ENCODE peak calls at places on chromosomes 6 and 20, in nine cellular contexts. I, C, X, R, G, F, A, S and L are unnamed samples.

GRCh38 chr6:113060664-113061063 is 713.5 kb downstream of the RFPL4B start:
- DNase-seq in G (no peak), S (no peak), X (no peak), I (no peak), R (no peak), C (no peak), A (no peak), F (no peak), L (no peak)

GRCh38 chr20:22619806-22620205 is 35.4 kb upstream of the FOXA2 start:
- DNase-seq in S (no peak), A (no peak), R (no peak), I (no peak), G (no peak), F (no peak), C (no peak), X (no peak), L (no peak)

GRCh38 chr6:47188588-47189021 is 121.1 kb downstream of the TNFRSF21 start:
- DNase-seq in G (no peak), A (peak), C (peak), F (peak), S (peak), I (peak), R (no peak), X (peak), L (peak)

GRCh38 chr6:63403725-63404124 is 83.9 kb upstream of the LGSN start:
- DNase-seq in X (peak), R (no peak), I (no peak), C (no peak), F (no peak), S (no peak), A (no peak), G (no peak), L (no peak)

GRCh38 chr6:127420558-127420957 is 38.6 kb downstream of the KIAA0408 start:
- DNase-seq in F (peak), S (peak), R (peak), C (peak), G (peak), X (peak), I (peak), A (peak), L (peak)

GRCh38 chr20:36408219-36408618 is 102.1 kb downstream of the DLGAP4 start:
- DNase-seq in X (peak), I (no peak), R (no peak), F (peak), A (peak), G (no peak), C (peak), S (peak), L (no peak)

GRCh38 chr6:37357288-37357687 is 3.5 kb downstream of the RNF8 start:
- DNase-seq in I (no peak), C (no peak), F (no peak), A (no peak), R (no peak), X (no peak), G (no peak), S (no peak), L (no peak)

GRCh38 chr6:126661646-126662045 is 321.7 kb downstream of the CENPW start:
- DNase-seq in I (peak), A (peak), X (peak), C (peak), G (no peak), R (no peak), S (peak), F (no peak), L (peak)

GRCh38 chr6:38352636-38353035 is 287.1 kb downstream of the BTBD9 start:
- DNase-seq in F (no peak), X (no peak), I (no peak), G (no peak), C (no peak), A (no peak), R (no peak), S (no peak), L (no peak)

GRCh38 chr6:22964334-22964733 is 395.0 kb downstream of the HDGFL1 start:
- DNase-seq in S (no peak), G (no peak), A (no peak), X (no peak), C (no peak), F (no peak), I (no peak), R (no peak), L (no peak)

GRCh38 chr20:22861231-22861980 is 173.7 kb upstream of the SSTR4 start:
- DNase-seq in F (no peak), R (no peak), G (no peak), A (no peak), I (no peak), C (peak), X (peak), S (peak), L (peak)

GRCh38 chr6:1701668-1702353 is 92.1 kb downstream of the FOXC1 start:
- DNase-seq in A (peak), X (peak), C (peak), R (no peak), G (peak), F (no peak), S (peak), I (peak), L (no peak)

GRCh38 chr6:81758221-81758620 is 5.7 kb upstream of the TENT5A start:
- DNase-seq in F (no peak), S (peak), X (no peak), A (no peak), I (no peak), R (no peak), G (no peak), C (no peak), L (no peak)

GRCh38 chr6:164561656-164562055 is 747.7 kb downstream of the C6orf118 start:
- DNase-seq in S (no peak), F (no peak), X (no peak), I (no peak), R (no peak), A (no peak), G (no peak), C (no peak), L (no peak)

GRCh38 chr6:164569503-164569902 is 739.9 kb downstream of the C6orf118 start:
- DNase-seq in S (no peak), A (no peak), I (no peak), X (no peak), F (no peak), R (no peak), G (no peak), C (no peak), L (no peak)

GRCh38 chr6:164563866-164564265 is 745.5 kb downstream of the C6orf118 start:
- DNase-seq in A (no peak), F (no peak), C (no peak), R (no peak), G (no peak), I (no peak), X (no peak), S (no peak), L (no peak)
- TF ChIP-seq CTCF in A (no peak), F (no peak), C (no peak), R (no peak), G (no peak), I (no peak), X (no peak), S (no peak), L (no peak)

DNA sequence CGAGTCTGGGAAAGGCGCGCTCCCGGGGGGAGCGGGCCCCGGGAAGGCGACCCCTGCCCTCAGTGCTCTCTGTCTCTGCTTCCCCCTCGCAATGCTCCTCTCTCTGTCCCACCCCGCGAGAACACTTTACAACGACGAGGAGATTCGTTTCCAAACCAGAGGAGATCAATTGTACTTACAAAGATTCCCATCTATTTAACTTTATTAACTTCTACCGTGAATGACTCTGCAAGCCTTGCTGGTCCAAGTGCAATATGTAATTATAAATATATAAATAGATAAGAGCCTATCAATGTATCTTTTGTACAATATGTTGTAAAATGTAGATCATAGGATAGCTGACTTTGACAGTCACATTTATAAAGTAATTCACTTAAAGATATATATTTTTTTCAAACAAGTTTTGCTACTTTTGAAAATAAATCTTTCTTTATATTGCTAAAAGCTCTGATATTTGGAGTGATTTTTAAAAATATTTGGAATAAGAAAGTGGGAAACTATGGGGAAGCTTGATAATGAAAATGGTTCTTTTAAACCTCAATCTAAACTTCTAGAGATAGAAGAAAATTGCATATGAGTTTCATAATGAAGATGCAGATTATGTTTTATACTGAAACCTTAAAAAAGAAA is 3.0 kb downstream of the TCF21 start:
- DNase-seq in G (no peak), A (no peak), S (no peak), X (no peak), I (peak), C (no peak), F (no peak), R (no peak), L (no peak)
- H3K4me3 ChIP-seq in G (peak), A (peak), S (peak), X (no peak), I (peak), C (peak), F (peak), R (peak), L (peak)

DNA sequence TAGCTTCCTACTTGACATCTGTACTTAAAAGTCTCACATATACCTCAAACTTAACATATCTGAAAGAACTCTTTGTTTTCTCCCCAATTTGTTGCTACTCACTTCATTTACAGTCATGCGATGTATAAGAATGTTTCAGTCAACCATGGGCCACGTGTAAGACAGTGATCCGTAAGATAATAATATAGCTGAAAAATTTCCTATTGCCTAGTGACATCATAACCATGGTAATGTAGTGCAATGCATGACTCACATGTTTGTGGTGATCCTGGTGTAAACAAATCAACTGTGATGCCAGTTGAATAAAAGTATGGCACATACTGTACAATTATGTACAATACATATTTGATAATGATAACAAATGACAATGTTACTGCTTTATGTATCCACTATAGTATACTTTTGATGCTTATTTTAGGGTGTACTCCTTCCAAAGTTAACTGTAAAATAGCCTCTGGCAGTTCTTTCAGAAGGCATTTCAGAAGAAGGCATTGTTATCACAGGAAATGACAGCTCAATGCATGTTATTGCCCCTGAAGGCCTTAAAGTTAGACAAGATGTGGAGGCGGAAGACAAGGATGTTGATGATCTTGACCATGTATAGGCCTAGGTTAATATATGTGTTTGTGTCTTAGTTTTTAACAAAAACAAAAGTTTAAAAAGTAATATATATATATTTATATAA is 579.0 kb downstream of the EPHA7 start:
- DNase-seq in C (no peak), R (no peak), S (no peak), I (no peak), A (peak), G (no peak), F (no peak), X (no peak), L (no peak)
- TF ChIP-seq CTCF in C (no peak), R (no peak), S (no peak), I (no peak), A (no peak), G (no peak), F (no peak), X (no peak), L (no peak)

DNA sequence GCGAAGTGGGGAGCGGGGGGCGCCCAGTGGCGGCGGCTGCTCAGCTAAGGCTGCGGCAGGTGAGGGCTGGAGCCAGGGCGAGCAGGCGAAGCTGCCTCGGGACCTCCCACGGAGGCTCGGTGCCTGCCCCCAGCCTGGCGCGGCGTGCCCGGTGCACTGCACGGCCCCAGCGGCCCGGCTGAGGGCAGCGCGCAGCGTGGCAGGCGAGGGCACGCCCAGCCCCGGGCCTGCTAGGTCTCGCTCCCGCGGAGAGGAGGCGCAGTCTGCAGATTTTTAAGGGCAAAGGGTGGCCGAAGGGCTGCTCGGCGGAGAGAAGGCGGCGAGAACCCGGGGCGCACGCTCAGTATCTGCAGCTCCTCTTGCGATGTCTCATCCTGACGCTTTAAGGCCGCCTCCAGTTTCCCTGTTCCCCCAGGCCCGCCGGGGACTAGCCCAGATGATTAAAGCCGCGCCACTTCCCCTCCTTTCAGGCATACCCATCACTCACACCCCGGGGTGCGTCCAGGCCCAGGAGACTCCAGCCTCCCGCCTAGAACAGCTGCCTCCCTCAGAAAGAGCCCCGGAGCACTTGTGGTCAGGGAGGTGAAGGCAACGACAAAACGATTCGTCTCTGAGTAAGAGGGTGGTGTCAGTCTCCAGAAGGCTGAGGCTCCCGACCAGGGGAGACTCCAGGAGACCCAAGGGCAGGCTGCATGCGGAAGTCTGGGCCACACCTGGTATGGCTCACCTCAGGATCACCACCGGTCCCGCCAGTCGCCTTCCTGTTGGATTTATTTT is at the start of gene FERMT1:
- DNase-seq in R (peak), C (peak), G (peak), S (peak), X (peak), I (peak), F (peak), A (peak), L (peak)
- H3K4me3 ChIP-seq in R (peak), C (peak), G (peak), S (peak), X (peak), I (peak), F (peak), A (peak), L (peak)

GRCh38 chr6:65259080-65259479 is 447.9 kb downstream of the EYS start:
- DNase-seq in S (peak), F (no peak), X (peak), I (peak), R (no peak), A (peak), G (no peak), C (no peak), L (no peak)
- TF ChIP-seq CTCF in S (peak), F (no peak), X (peak), I (peak), R (no peak), A (no peak), G (no peak), C (no peak), L (no peak)